ENCODE peak calls at places on chromosomes 11 and 22, in four cellular contexts. One of them, this sample, is unnamed.

GRCh38 chr11:41289408-41289807 is 170.0 kb downstream of the LRRC4C start:
- DNase-seq in mesendoderm: peak; percentile 54
- DNase-seq in SK-N-SH: no peak
- DNase-seq in PC-3: no peak
- DNase-seq in this sample: no peak

GRCh38 chr11:109001585-109001984 is 336.7 kb downstream of the DDX10 start:
- DNase-seq in mesendoderm: peak; percentile 16
- DNase-seq in SK-N-SH: no peak
- DNase-seq in PC-3: no peak
- DNase-seq in this sample: no peak

GRCh38 chr11:47800759-47801158 is 33.6 kb upstream of the FNBP4 start:
- DNase-seq in mesendoderm: peak; percentile 4
- DNase-seq in SK-N-SH: no peak
- DNase-seq in PC-3: no peak
- DNase-seq in this sample: no peak

GRCh38 chr11:129143335-129143734 is 48.8 kb downstream of the ARHGAP32 start:
- DNase-seq in mesendoderm: peak; percentile 40
- DNase-seq in SK-N-SH: no peak
- DNase-seq in PC-3: peak; percentile 99
- DNase-seq in this sample: peak; percentile 100

GRCh38 chr11:35066783-35067476 is 72.0 kb upstream of the CD44 start:
- DNase-seq in mesendoderm: no peak
- DNase-seq in SK-N-SH: no peak
- DNase-seq in PC-3: no peak
- DNase-seq in this sample: no peak

GRCh38 chr11:121525376-121525775 is 72.6 kb upstream of the SORL1-AS1 start:
- DNase-seq in mesendoderm: no peak
- DNase-seq in SK-N-SH: no peak
- DNase-seq in PC-3: no peak
- DNase-seq in this sample: no peak

GRCh38 chr22:35231585-35232084 is 25.7 kb upstream of the HMGXB4 start:
- DNase-seq in mesendoderm: peak; percentile 88
- DNase-seq in SK-N-SH: peak; percentile 60
- DNase-seq in PC-3: peak; percentile 79
- DNase-seq in this sample: peak; percentile 38

GRCh38 chr11:12066056-12066798 is 44.2 kb upstream of the MICAL2 start:
- DNase-seq in mesendoderm: peak; percentile 96
- DNase-seq in SK-N-SH: no peak
- DNase-seq in PC-3: peak; percentile 96
- DNase-seq in this sample: peak; percentile 94

GRCh38 chr11:57095896-57096295 is 85.9 kb upstream of the LRRC55 start:
- DNase-seq in mesendoderm: no peak
- DNase-seq in SK-N-SH: no peak
- DNase-seq in PC-3: no peak
- DNase-seq in this sample: no peak

GRCh38 chr11:129248618-129249017 is 56.5 kb upstream of the ARHGAP32 start:
- DNase-seq in mesendoderm: no peak
- DNase-seq in SK-N-SH: no peak
- DNase-seq in PC-3: peak; percentile 82
- DNase-seq in this sample: peak; percentile 76

GRCh38 chr11:117953029-117953671 is 23.9 kb upstream of the TMPRSS13 start:
- DNase-seq in mesendoderm: no peak
- DNase-seq in SK-N-SH: no peak
- DNase-seq in PC-3: no peak
- DNase-seq in this sample: no peak

GRCh38 chr11:65569973-65570918 is at the start of gene ZNRD2:
- DNase-seq in mesendoderm: peak; percentile 99
- DNase-seq in SK-N-SH: peak; percentile 95
- DNase-seq in PC-3: peak; percentile 99
- DNase-seq in this sample: peak; percentile 97

GRCh38 chr11:65573391-65574146 is 1.2 kb downstream of the FAM89B start:
- DNase-seq in mesendoderm: no peak
- DNase-seq in SK-N-SH: no peak
- DNase-seq in PC-3: peak; percentile 44
- DNase-seq in this sample: no peak

GRCh38 chr11:65572356-65573043 is at the start of gene FAM89B:
- DNase-seq in mesendoderm: peak; percentile 86
- DNase-seq in SK-N-SH: peak; percentile 89
- DNase-seq in PC-3: peak; percentile 92
- DNase-seq in this sample: peak; percentile 70

GRCh38 chr11:65571420-65571819 is 918 bp upstream of the FAM89B start:
- DNase-seq in mesendoderm: no peak
- DNase-seq in SK-N-SH: no peak
- DNase-seq in PC-3: no peak
- DNase-seq in this sample: no peak

DNA sequence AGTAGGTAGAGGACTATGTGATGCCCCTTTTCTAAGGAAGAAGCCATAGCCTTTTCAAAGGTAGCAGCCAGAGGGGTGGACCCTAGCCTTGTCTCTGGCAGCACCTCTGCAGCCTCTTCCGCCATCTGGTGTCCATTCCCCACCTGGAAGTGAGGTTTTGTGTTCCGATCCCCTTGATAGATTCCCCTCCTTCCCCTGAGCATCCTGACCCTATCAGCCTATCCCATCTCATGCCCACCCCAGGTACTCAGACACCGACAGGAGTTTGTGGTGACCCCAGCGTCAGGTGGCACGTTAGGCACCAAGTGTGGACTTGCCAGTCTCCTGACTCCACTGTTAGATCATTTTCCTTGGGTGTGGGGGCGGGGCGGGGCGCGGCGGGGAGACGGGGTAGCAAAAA is 398 bp upstream of the FAM89B start:
- DNase-seq in mesendoderm: peak; percentile 91
- DNase-seq in SK-N-SH: no peak
- DNase-seq in PC-3: peak; percentile 84
- DNase-seq in this sample: no peak
- H3K9ac ChIP-seq in mesendoderm: peak overlapping the region; percentile 67
- H3K9ac ChIP-seq in SK-N-SH: peak overlapping the region; percentile 42
- H3K9ac ChIP-seq in PC-3: peak overlapping the region; percentile 35
- H3K9ac ChIP-seq in this sample: peak overlapping the region; percentile 79

GRCh38 chr11:27440090-27440489 is 32.5 kb downstream of the LGR4 start:
- DNase-seq in mesendoderm: no peak
- DNase-seq in SK-N-SH: no peak
- DNase-seq in PC-3: no peak
- DNase-seq in this sample: no peak

GRCh38 chr11:27443746-27444465 is 28.7 kb downstream of the LGR4 start:
- DNase-seq in mesendoderm: no peak
- DNase-seq in SK-N-SH: no peak
- DNase-seq in PC-3: no peak
- DNase-seq in this sample: no peak

GRCh38 chr11:27437824-27438594 is 34.6 kb downstream of the LGR4 start:
- DNase-seq in mesendoderm: no peak
- DNase-seq in SK-N-SH: no peak
- DNase-seq in PC-3: no peak
- DNase-seq in this sample: peak; percentile 35

GRCh38 chr11:27433742-27434141 is 38.8 kb downstream of the LGR4 start:
- DNase-seq in mesendoderm: no peak
- DNase-seq in SK-N-SH: no peak
- DNase-seq in PC-3: no peak
- DNase-seq in this sample: no peak

GRCh38 chr11:27438595-27438981 is 34.0 kb downstream of the LGR4 start:
- DNase-seq in mesendoderm: no peak
- DNase-seq in SK-N-SH: no peak
- DNase-seq in PC-3: no peak
- DNase-seq in this sample: no peak
- H3K79me2 ChIP-seq in mesendoderm: peaks cover 11% of the 10 kb centered on the region
- H3K79me2 ChIP-seq in SK-N-SH: peaks cover 10% of the 10 kb centered on the region
- H3K79me2 ChIP-seq in PC-3: peaks cover 26% of the 10 kb centered on the region
- H3K79me2 ChIP-seq in this sample: peaks cover 91% of the 10 kb centered on the region

DNA sequence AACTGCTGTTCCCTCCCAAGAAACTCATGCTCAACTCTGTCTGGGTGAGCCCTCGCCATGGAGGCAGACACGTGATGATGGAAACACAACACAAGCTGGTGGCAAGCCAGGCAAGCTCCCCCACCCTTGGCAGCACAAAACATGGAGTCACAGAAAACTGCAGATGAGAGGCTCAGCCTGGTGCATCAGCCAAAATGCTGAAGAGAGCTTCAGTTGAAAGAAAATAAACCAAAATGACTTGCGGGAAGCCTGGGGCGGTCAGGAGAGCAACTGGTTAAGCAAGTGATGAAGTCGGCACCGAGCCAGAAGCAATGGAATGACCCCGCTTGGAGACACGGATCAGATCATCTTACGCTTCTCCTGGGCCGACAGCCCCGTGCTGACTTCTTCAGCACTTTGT is 68.3 kb downstream of the C11orf58 start:
- DNase-seq in mesendoderm: no peak
- DNase-seq in SK-N-SH: no peak
- DNase-seq in PC-3: no peak
- DNase-seq in this sample: peak; percentile 47
- H3K4me1 ChIP-seq in mesendoderm: no peaks in the 10 kb centered on the region
- H3K4me1 ChIP-seq in SK-N-SH: peaks cover 19% of the 10 kb centered on the region
- H3K4me1 ChIP-seq in PC-3: peaks cover 39% of the 10 kb centered on the region
- H3K4me1 ChIP-seq in this sample: no peaks in the 10 kb centered on the region

DNA sequence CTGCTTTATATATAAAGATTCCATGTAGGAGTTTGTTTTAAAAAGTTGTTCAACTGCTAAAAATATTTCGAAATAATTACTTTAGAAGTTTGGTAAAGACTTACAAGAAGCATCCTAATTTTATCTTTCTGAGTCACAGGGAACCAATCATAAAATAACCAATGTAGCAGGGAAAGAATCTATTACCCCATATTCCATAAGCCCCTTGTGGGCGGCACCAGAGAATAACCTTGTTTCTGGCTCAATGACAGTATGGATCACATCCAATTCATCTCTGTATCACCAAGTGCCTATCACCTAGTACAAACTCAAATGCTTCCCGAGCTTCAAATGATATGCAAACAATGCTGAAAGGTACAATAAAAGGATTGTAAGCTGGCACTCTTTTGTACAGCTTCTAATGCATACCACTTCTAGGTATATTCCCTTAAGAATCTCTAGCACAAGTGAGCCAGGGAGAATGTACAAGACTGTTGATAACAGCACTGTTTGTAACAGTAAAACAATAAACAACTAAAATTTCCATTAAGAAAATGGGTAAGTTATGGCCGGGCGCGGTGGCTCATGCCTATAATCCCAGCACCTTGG is 158.4 kb downstream of the ATG16L2 start:
- DNase-seq in mesendoderm: no peak
- DNase-seq in SK-N-SH: no peak
- DNase-seq in PC-3: peak; percentile 48
- DNase-seq in this sample: peak; percentile 39
- H3K9ac ChIP-seq in mesendoderm: no peak overlapping the region
- H3K9ac ChIP-seq in SK-N-SH: no peak overlapping the region
- H3K9ac ChIP-seq in PC-3: no peak overlapping the region
- H3K9ac ChIP-seq in this sample: no peak overlapping the region